ENCODE peak calls at places on chromosomes 1 and 21, in four cellular contexts. X is NCI-H1105, L is GF-D8, V is lung. S is an unnamed sample.
A peak's percentile ranks its signal among the peaks of the same experiment; 100 is the strongest.

GRCh38 chr1:200958597-200958996 is 63.9 kb downstream of the INAVA start:
- DNase-seq in X (no peak), L (no peak), V (no peak), S (peak; percentile 11)

GRCh38 chr1:153506831-153507413 is 28.9 kb downstream of the S100A6 start:
- DNase-seq in X (no peak), L (no peak), V (peak; percentile 75), S (peak; percentile 95)

GRCh38 chr21:36260030-36260787 is 59.8 kb upstream of the MORC3 start:
- DNase-seq in X (peak; percentile 17), L (no peak), V (peak; percentile 45), S (no peak)

GRCh38 chr1:233723387-233723786 is 109.5 kb downstream of the KCNK1 start:
- DNase-seq in X (no peak), L (no peak), V (no peak), S (no peak)

GRCh38 chr1:18974616-18975015 is 18.1 kb upstream of the IFFO2 start:
- DNase-seq in X (no peak), L (no peak), V (no peak), S (no peak)

GRCh38 chr1:16122361-16122881 is 33.4 kb downstream of the EPHA2 start:
- DNase-seq in X (no peak), L (no peak), V (no peak), S (no peak)

GRCh38 chr1:42975561-42976225 is 17.0 kb upstream of the SLC2A1 start:
- DNase-seq in X (no peak), L (no peak), V (no peak), S (no peak)

GRCh38 chr21:32994305-32994704 is 31.4 kb upstream of the OLIG2 start:
- DNase-seq in X (no peak), L (peak; percentile 20), V (no peak), S (no peak)

GRCh38 chr1:1065265-1065939 is 8.7 kb downstream of the RNF223 start:
- DNase-seq in X (no peak), L (no peak), V (no peak), S (no peak)

GRCh38 chr1:188363943-188364342 is 1535.2 kb downstream of the PLA2G4A start:
- DNase-seq in X (no peak), L (no peak), V (no peak), S (no peak)

GRCh38 chr1:26084844-26085243 is 17.4 kb upstream of the TRIM63 start:
- DNase-seq in X (no peak), L (no peak), V (no peak), S (no peak)

GRCh38 chr1:247332215-247332900 is 691 bp upstream of the ZNF496 start:
- DNase-seq in X (peak; percentile 0), L (peak; percentile 13), V (peak; percentile 32), S (peak; percentile 81)

GRCh38 chr1:97759078-97759477 is 161.8 kb downstream of the DPYD start:
- DNase-seq in X (no peak), L (no peak), V (no peak), S (no peak)

GRCh38 chr1:3076388-3076740 is 7.4 kb downstream of the PRDM16 start:
- DNase-seq in X (no peak), L (no peak), V (no peak), S (no peak)

GRCh38 chr1:1204425-1204920 is 1.9 kb downstream of the TNFRSF18 start:
- DNase-seq in X (no peak), L (no peak), V (no peak), S (no peak)

GRCh38 chr1:88684482-88685238 is 587 bp downstream of the PKN2 start:
- DNase-seq in X (peak; percentile 57), L (peak; percentile 19), V (peak; percentile 61), S (peak; percentile 77)

GRCh38 chr1:38361566-38361965 is 315.0 kb upstream of the POU3F1 start:
- DNase-seq in X (no peak), L (no peak), V (no peak), S (peak; percentile 31)

GRCh38 chr1:234240680-234241079 is 132.6 kb upstream of the COA6 start:
- DNase-seq in X (no peak), L (no peak), V (no peak), S (peak; percentile 16)

GRCh38 chr1:90902672-90903071 is 119.2 kb downstream of the ZNF644 start:
- DNase-seq in X (no peak), L (no peak), V (no peak), S (no peak)

GRCh38 chr1:51203121-51203873 is 32.8 kb upstream of the RNF11 start:
- DNase-seq in X (no peak), L (no peak), V (no peak), S (no peak)

GRCh38 chr1:194155962-194156361 is 969.5 kb upstream of the B3GALT2 start:
- DNase-seq in X (no peak), L (no peak), V (no peak), S (no peak)

GRCh38 chr1:63759778-63760177 is 14.0 kb upstream of the ROR1 start:
- DNase-seq in X (no peak), L (no peak), V (no peak), S (no peak)

GRCh38 chr1:62436039-62436465 is 797 bp upstream of the USP1 start:
- DNase-seq in X (no peak), L (no peak), V (no peak), S (no peak)

GRCh38 chr1:22665752-22666151 is 12.7 kb downstream of the C1QB start:
- DNase-seq in X (no peak), L (no peak), V (no peak), S (no peak)

GRCh38 chr1:244599937-244600350 is 53.0 kb upstream of the DESI2 start:
- DNase-seq in X (no peak), L (no peak), V (no peak), S (no peak)

GRCh38 chr1:115828101-115829022 is 12.6 kb downstream of the NHLH2 start:
- DNase-seq in X (peak; percentile 42), L (no peak), V (no peak), S (no peak)

GRCh38 chr1:108000620-108001105 is 35.7 kb upstream of the VAV3 start:
- DNase-seq in X (peak; percentile 87), L (no peak), V (peak; percentile 29), S (no peak)

GRCh38 chr1:204442376-204443259 is 31.0 kb upstream of the PPP1R15B start:
- DNase-seq in X (no peak), L (no peak), V (no peak), S (no peak)

GRCh38 chr1:239676522-239677273 is 290.3 kb downstream of the CHRM3 start:
- DNase-seq in X (no peak), L (no peak), V (no peak), S (no peak)

GRCh38 chr1:189939967-189940366 is 537.7 kb downstream of the BRINP3 start:
- DNase-seq in X (no peak), L (no peak), V (no peak), S (no peak)

GRCh38 chr21:38985423-38986378 is 180.0 kb downstream of the ETS2 start:
- DNase-seq in X (peak; percentile 89), L (peak; percentile 97), V (peak; percentile 42), S (peak; percentile 81)

GRCh38 chr1:43549921-43550597 is 19.4 kb downstream of the PTPRF start:
- DNase-seq in X (peak; percentile 94), L (no peak), V (peak; percentile 87), S (no peak)

GRCh38 chr1:212683357-212683722 is 16.3 kb downstream of the BATF3 start:
- DNase-seq in X (no peak), L (peak; percentile 80), V (peak; percentile 55), S (peak; percentile 64)

GRCh38 chr1:16187748-16188401 is 24.6 kb downstream of the ARHGEF19 start:
- DNase-seq in X (peak; percentile 65), L (no peak), V (peak; percentile 71), S (peak; percentile 76)

GRCh38 chr21:45357436-45358260 is 47.3 kb upstream of the COL18A1 start:
- DNase-seq in X (no peak), L (no peak), V (no peak), S (no peak)

GRCh38 chr1:52237430-52237829 is 95.5 kb downstream of the ZFYVE9 start:
- DNase-seq in X (no peak), L (no peak), V (no peak), S (no peak)

GRCh38 chr1:179143332-179143731 is 61.5 kb downstream of the TOR3A start:
- DNase-seq in X (no peak), L (no peak), V (no peak), S (no peak)